ENCODE peak calls at places on chromosomes 4 and X, in eight cellular contexts. E is left ventricle myocardium inferior, K is AG10803, H is body of pancreas, M is psoas muscle, Z is tibial artery, X is suprapubic skin, I is AG09319. C is an unnamed sample.

GRCh38 chrX:121579016-121579760 is 531.8 kb downstream of the GLUD2 start:
- DNase-seq in E (no peak), K (peak), H (peak), M (no peak), Z (no peak), X (no peak), I (no peak), C (peak)

GRCh38 chr4:152784490-152785195 is 4.9 kb downstream of the ARFIP1 start:
- DNase-seq in E (no peak), K (peak), H (no peak), M (no peak), Z (no peak), X (no peak), I (no peak), C (peak)

GRCh38 chr4:172813359-172813923 is 355.2 kb upstream of the GALNT7 start:
- DNase-seq in E (no peak), K (no peak), H (no peak), M (no peak), Z (no peak), X (no peak), I (no peak), C (no peak)

GRCh38 chrX:53262918-53263394 is 18.4 kb downstream of the IQSEC2 start:
- DNase-seq in E (no peak), K (peak), H (no peak), M (no peak), Z (no peak), X (no peak), I (no peak), C (peak)

GRCh38 chrX:69196666-69197065 is 31.4 kb upstream of the PJA1 start:
- DNase-seq in E (no peak), K (no peak), H (no peak), M (no peak), Z (no peak), X (no peak), I (no peak), C (no peak)

GRCh38 chr4:106287353-106287969 is 28.5 kb downstream of the TBCK start:
- DNase-seq in E (no peak), K (peak), H (no peak), M (no peak), Z (no peak), X (no peak), I (no peak), C (peak)

GRCh38 chrX:130826249-130826648 is 76.8 kb downstream of the ENOX2 start:
- DNase-seq in E (no peak), K (no peak), H (no peak), M (no peak), Z (no peak), X (no peak), I (no peak), C (no peak)

GRCh38 chr4:175376287-175376977 is 435.6 kb downstream of the GPM6A start:
- DNase-seq in E (no peak), K (no peak), H (no peak), M (no peak), Z (no peak), X (no peak), I (no peak), C (no peak)

GRCh38 chr4:35934370-35934981 is 309.8 kb downstream of the ARAP2 start:
- DNase-seq in E (no peak), K (peak), H (no peak), M (no peak), Z (no peak), X (no peak), I (no peak), C (peak)

GRCh38 chr4:17884511-17884910 is 73.7 kb downstream of the NCAPG start:
- DNase-seq in E (no peak), K (no peak), H (no peak), M (no peak), Z (no peak), X (no peak), I (no peak), C (no peak)

GRCh38 chr4:7356667-7357295 is 77.9 kb downstream of the PSAPL1 start:
- DNase-seq in E (no peak), K (no peak), H (no peak), M (no peak), Z (no peak), X (no peak), I (no peak), C (no peak)

GRCh38 chrX:132561483-132561882 is 72.6 kb upstream of the MBNL3 start:
- DNase-seq in E (no peak), K (no peak), H (no peak), M (no peak), Z (no peak), X (no peak), I (no peak), C (peak)

GRCh38 chr4:138919094-138919936 is 96.3 kb upstream of the NOCT start:
- DNase-seq in E (peak), K (peak), H (peak), M (peak), Z (peak), X (no peak), I (peak), C (peak)

GRCh38 chr4:156294577-156294976 is 340.9 kb upstream of the CTSO start:
- DNase-seq in E (no peak), K (peak), H (no peak), M (no peak), Z (no peak), X (no peak), I (no peak), C (peak)

GRCh38 chr4:101078950-101079349 is 268.4 kb downstream of the PPP3CA start:
- DNase-seq in E (no peak), K (no peak), H (no peak), M (no peak), Z (no peak), X (no peak), I (no peak), C (no peak)

GRCh38 chr4:7000421-7001176 is 42.6 kb upstream of the TADA2B start:
- DNase-seq in E (no peak), K (no peak), H (no peak), M (no peak), Z (no peak), X (no peak), I (no peak), C (no peak)

GRCh38 chr4:152689615-152690501 is 10.1 kb upstream of the TMEM154 start:
- DNase-seq in E (no peak), K (no peak), H (no peak), M (no peak), Z (no peak), X (no peak), I (no peak), C (no peak)

GRCh38 chrX:129115935-129116334 is 407.4 kb downstream of the SMARCA1 start:
- DNase-seq in E (no peak), K (no peak), H (no peak), M (no peak), Z (no peak), X (no peak), I (no peak), C (no peak)

GRCh38 chrX:129116651-129117050 is 406.6 kb downstream of the SMARCA1 start:
- DNase-seq in E (no peak), K (no peak), H (no peak), M (no peak), Z (no peak), X (no peak), I (no peak), C (no peak)

GRCh38 chrX:129115104-129115503 is 408.2 kb downstream of the SMARCA1 start:
- DNase-seq in E (no peak), K (no peak), H (peak), M (no peak), Z (no peak), X (no peak), I (no peak), C (peak)
- TF ChIP-seq CTCF in E (no peak), K (no peak), H (no peak), M (no peak), Z (no peak), X (no peak), I (no peak), C (no peak)

DNA sequence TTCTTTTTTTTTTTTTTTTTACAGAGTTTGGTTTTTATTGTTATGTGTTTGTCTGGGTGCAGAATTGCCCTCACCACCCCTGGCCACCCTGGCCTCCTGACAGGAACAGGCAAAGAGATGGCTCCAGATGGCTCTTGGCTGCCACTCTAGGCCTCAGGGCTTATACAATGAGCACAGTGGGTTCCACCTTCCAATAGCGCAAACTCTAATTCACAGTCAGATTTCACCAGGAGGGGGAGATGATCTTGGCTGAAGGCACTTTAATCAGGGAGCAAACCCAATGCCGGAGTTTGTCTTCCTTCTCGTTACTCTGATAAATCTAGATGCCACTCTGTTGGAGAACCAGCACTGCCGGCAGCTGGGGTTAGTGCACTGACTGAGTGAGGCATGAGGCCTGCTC is 24.9 kb downstream of the CPE start:
- DNase-seq in E (no peak), K (no peak), H (no peak), M (no peak), Z (no peak), X (no peak), I (no peak), C (no peak)
- TF ChIP-seq CTCF in E (no peak), K (no peak), H (no peak), M (no peak), Z (no peak), X (no peak), I (no peak), C (no peak)

DNA sequence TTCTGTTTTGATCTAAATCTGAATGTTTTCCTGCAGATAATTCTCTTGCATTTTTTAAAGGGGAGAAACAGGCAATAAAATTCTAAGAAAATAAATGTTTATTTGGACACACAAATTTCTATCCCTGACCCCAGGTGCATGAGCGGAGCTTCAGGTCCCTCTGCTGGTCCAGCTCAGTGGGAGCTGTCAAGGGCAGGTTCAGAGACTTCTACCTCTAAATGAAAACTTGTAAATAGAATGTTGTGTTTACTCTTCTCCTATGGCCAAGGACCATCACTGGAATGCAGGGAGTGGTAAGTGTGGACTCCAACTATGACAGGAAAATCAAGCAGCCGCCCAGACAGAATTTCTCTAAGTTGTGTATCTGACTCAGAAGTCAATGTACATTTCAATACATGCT is 148.6 kb upstream of the TTC29 start:
- DNase-seq in E (no peak), K (no peak), H (no peak), M (no peak), Z (no peak), X (no peak), I (no peak), C (peak)
- TF ChIP-seq CTCF in E (peak), K (peak), H (no peak), M (no peak), Z (no peak), X (no peak), I (peak), C (no peak)

DNA sequence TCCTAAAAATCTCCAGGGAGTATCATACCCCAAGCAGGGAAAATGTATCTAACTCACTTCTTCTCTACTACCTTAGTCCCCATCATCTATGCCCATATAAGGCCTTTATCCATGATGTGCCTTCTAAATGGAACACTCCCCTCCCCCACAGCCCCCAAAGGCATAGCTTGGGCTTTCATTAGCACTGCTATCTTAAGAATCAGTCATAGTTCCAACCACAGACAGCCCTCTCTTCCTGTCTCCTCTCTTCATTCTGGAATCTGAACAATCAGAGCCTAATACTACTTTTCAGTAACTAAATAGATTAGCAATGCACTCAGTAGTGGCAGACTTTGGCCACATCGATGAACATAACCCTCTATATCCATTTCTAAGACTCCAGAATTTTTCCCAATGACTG is 313.2 kb upstream of the DKK2 start:
- DNase-seq in E (no peak), K (peak), H (no peak), M (no peak), Z (no peak), X (no peak), I (no peak), C (no peak)
- TF ChIP-seq CTCF in E (no peak), K (no peak), H (no peak), M (no peak), Z (no peak), X (no peak), I (no peak), C (no peak)

GRCh38 chr4:39820186-39820585 is 122.2 kb downstream of the UBE2K start:
- DNase-seq in E (no peak), K (no peak), H (no peak), M (no peak), Z (no peak), X (no peak), I (no peak), C (no peak)
- TF ChIP-seq CTCF in E (no peak), K (no peak), H (no peak), M (no peak), Z (no peak), X (no peak), I (no peak), C (no peak)

DNA sequence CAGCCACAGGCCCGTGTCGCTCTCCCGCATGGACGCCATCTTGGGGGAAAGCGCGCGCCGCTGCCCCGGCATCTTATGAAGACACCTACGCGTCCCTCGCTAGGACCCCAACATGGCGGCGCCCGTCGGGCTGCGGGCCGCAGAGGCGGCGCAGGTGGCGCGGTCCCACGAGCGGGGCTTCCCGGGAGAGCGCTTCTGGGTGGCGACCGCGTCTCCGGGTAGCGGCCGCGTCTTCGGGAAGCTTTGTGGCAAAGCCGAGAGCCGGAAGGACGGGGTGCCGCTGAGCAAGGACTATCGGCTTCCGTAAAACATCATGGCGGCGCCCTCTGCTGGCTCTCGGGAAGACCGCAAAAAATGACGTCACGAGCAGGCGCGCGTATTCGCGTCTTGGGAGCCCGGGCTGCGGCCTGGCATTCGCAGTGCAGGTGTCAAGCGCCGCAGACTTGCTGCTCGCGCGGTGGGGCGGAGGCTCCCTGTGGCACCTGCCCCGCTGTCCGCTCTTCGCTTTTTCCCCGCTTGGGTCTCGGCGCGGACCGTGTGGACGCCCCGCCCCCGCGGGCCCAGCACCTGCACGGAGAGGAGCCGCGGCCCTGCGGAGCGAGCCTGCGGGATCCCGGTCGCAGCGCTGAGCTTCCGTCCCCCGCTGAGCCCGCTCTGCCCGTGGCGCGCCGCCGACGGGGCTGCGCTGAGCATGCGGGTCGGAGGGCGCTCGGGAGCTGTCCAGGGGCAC is at the start of gene NELFA:
- DNase-seq in E (peak), K (peak), H (peak), M (peak), Z (peak), X (peak), I (peak), C (peak)
- TF ChIP-seq CTCF in E (peak), K (peak), H (peak), M (no peak), Z (peak), X (peak), I (no peak), C (no peak)

DNA sequence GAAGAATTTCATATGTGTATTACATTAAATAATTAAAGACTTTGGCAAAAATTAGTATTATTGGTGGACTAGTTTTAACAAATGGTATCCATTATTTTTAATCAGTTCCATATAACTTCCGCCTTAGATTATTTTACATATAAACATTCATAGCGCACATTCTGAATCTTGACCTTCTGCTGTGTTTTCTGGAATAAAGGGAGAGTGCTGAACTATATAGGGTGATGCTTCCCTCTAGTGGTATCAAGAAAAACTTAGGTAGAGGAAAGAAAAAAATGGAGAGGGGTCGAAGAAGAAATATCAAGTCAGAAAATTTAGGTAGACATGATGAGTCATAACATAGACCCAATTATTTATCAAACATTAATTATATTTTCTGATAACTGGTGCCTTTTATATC is 155.6 kb upstream of the PACRGL start:
- DNase-seq in E (no peak), K (peak), H (no peak), M (no peak), Z (no peak), X (no peak), I (peak), C (peak)
- TF ChIP-seq CTCF in E (peak), K (peak), H (peak), M (peak), Z (peak), X (peak), I (peak), C (peak)

C was measured in MCF 10A.